ENCODE peak calls at places on chromosome 20, in eight cellular contexts. G, C, F, B, W, R, X and H are unnamed samples.

GRCh38 chr20:32544260-32544722 is 40.8 kb downstream of the NOL4L start:
- DNase-seq in G (no peak), C (no peak), F (no peak), B (no peak), W (no peak), R (no peak), X (no peak), H (no peak)

GRCh38 chr20:45581702-45582101 is 2.6 kb upstream of the WFDC8 start:
- DNase-seq in G (no peak), C (no peak), F (no peak), B (no peak), W (no peak), R (no peak), X (no peak), H (no peak)

GRCh38 chr20:52150440-52151258 is 40.9 kb downstream of the ZFP64 start:
- DNase-seq in G (peak), C (no peak), F (peak), B (no peak), W (no peak), R (peak), X (no peak), H (no peak)

GRCh38 chr20:48283470-48284110 is 498.3 kb upstream of the SULF2 start:
- DNase-seq in G (no peak), C (peak), F (no peak), B (no peak), W (peak), R (peak), X (peak), H (peak)

GRCh38 chr20:3255728-3256127 is 16.7 kb upstream of the SLC4A11 start:
- DNase-seq in G (no peak), C (no peak), F (no peak), B (no peak), W (no peak), R (no peak), X (no peak), H (no peak)

GRCh38 chr20:51481311-51481997 is 61.1 kb downstream of the NFATC2 start:
- DNase-seq in G (no peak), C (no peak), F (no peak), B (no peak), W (no peak), R (no peak), X (no peak), H (no peak)

GRCh38 chr20:38680492-38681118 is 43.7 kb upstream of the SLC32A1 start:
- DNase-seq in G (no peak), C (no peak), F (peak), B (no peak), W (no peak), R (no peak), X (no peak), H (no peak)

GRCh38 chr20:44494266-44494665 is 18.6 kb downstream of the TTPAL start:
- DNase-seq in G (no peak), C (no peak), F (no peak), B (no peak), W (no peak), R (peak), X (no peak), H (no peak)

GRCh38 chr20:38728237-38728761 is 4.0 kb downstream of the SLC32A1 start:
- DNase-seq in G (no peak), C (no peak), F (no peak), B (no peak), W (no peak), R (no peak), X (no peak), H (no peak)

GRCh38 chr20:59515013-59515905 is 89.1 kb upstream of the PHACTR3 start:
- DNase-seq in G (no peak), C (peak), F (no peak), B (no peak), W (peak), R (no peak), X (peak), H (peak)

GRCh38 chr20:56606174-56606945 is 22.7 kb upstream of the TFAP2C start:
- DNase-seq in G (no peak), C (no peak), F (no peak), B (no peak), W (peak), R (no peak), X (peak), H (no peak)

GRCh38 chr20:37579091-37579490 is 51.4 kb upstream of the BLCAP start:
- DNase-seq in G (no peak), C (no peak), F (no peak), B (no peak), W (no peak), R (no peak), X (no peak), H (no peak)

GRCh38 chr20:5187122-5187521 is 60.3 kb downstream of the CDS2 start:
- DNase-seq in G (no peak), C (no peak), F (no peak), B (no peak), W (no peak), R (no peak), X (no peak), H (no peak)

GRCh38 chr20:6083926-6084325 is 30.1 kb upstream of the LRRN4 start:
- DNase-seq in G (no peak), C (no peak), F (no peak), B (no peak), W (no peak), R (no peak), X (no peak), H (no peak)

GRCh38 chr20:53738945-53739798 is 145.5 kb upstream of the ZNF217 start:
- DNase-seq in G (no peak), C (no peak), F (no peak), B (no peak), W (no peak), R (no peak), X (no peak), H (no peak)

GRCh38 chr20:53738039-53738944 is 144.7 kb upstream of the ZNF217 start:
- DNase-seq in G (no peak), C (peak), F (no peak), B (no peak), W (peak), R (peak), X (peak), H (peak)

GRCh38 chr20:53737404-53738038 is 143.9 kb upstream of the ZNF217 start:
- DNase-seq in G (no peak), C (no peak), F (no peak), B (no peak), W (no peak), R (no peak), X (no peak), H (no peak)

GRCh38 chr20:53741726-53742028 is 148.0 kb upstream of the ZNF217 start:
- DNase-seq in G (no peak), C (no peak), F (no peak), B (no peak), W (no peak), R (no peak), X (no peak), H (no peak)

GRCh38 chr20:53739799-53740785 is 146.5 kb upstream of the ZNF217 start:
- DNase-seq in G (no peak), C (no peak), F (no peak), B (no peak), W (no peak), R (no peak), X (no peak), H (no peak)
- H3K4me3 ChIP-seq in G (peak), C (no peak), F (peak), B (peak), W (peak), R (peak), X (no peak), H (peak)

GRCh38 chr20:62950741-62951140 is 1.8 kb upstream of the SLC17A9 start:
- DNase-seq in G (no peak), C (no peak), F (no peak), B (no peak), W (no peak), R (no peak), X (no peak), H (no peak)

GRCh38 chr20:62951143-62951895 is 1.2 kb upstream of the SLC17A9 start:
- DNase-seq in G (no peak), C (no peak), F (no peak), B (no peak), W (no peak), R (no peak), X (no peak), H (no peak)

GRCh38 chr20:62952373-62953166 is at the start of gene SLC17A9:
- DNase-seq in G (peak), C (peak), F (no peak), B (no peak), W (peak), R (no peak), X (no peak), H (peak)

GRCh38 chr20:62953167-62953838 is 794 bp downstream of the SLC17A9 start:
- DNase-seq in G (no peak), C (no peak), F (no peak), B (no peak), W (no peak), R (no peak), X (no peak), H (no peak)

DNA sequence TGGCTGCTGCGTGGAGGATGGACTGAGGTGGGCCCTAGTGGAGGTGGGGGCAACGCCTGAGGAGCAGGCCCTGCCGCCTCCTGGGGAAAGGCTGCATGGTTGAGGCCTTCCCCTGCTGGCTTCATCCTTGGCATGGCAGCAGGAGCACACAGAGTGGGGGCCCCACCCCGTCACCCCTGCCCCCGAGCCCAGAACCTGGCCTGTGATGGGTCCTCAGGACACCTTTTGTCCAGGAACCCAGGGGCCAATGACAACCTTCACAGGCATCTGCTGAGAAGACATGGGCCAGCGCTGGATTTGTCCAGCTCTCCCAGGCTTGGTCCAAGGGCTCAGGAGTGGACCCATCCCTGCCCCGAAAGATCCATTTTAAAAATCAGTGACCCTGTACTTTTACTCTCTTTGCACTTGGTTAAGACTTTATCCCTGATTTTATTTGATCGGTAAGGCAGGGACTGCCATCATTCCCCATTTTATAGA is 575 bp upstream of the SLC17A9 start:
- DNase-seq in G (no peak), C (no peak), F (no peak), B (no peak), W (no peak), R (no peak), X (no peak), H (no peak)
- H3K4me3 ChIP-seq in G (peak), C (peak), F (no peak), B (peak), W (peak), R (no peak), X (peak), H (no peak)

GRCh38 chr20:21127201-21127981 is 1.5 kb downstream of the KIZ start:
- DNase-seq in G (no peak), C (no peak), F (no peak), B (no peak), W (no peak), R (no peak), X (no peak), H (no peak)
- H3K4me3 ChIP-seq in G (peak), C (peak), F (no peak), B (no peak), W (peak), R (no peak), X (no peak), H (no peak)

GRCh38 chr20:58145506-58146080 is 82.9 kb downstream of the ANKRD60 start:
- DNase-seq in G (no peak), C (no peak), F (no peak), B (no peak), W (no peak), R (no peak), X (no peak), H (no peak)
- H3K4me3 ChIP-seq in G (no peak), C (no peak), F (no peak), B (no peak), W (no peak), R (no peak), X (no peak), H (no peak)